ENCODE peak calls at places on chromosome 13, in eight cellular contexts. One of them, this sample, is unnamed.

GRCh38 chr13:110520431-110521295 is 40.9 kb downstream of the RAB20 start:
- DNase-seq in Panc1: no peak
- DNase-seq in H1: no peak
- DNase-seq in GM12891: no peak
- DNase-seq in vagina: peak
- DNase-seq in HepG2: no peak
- DNase-seq in GM12892: no peak
- DNase-seq in transverse colon: peak
- DNase-seq in this sample: no peak

GRCh38 chr13:73171926-73172325 is 113.1 kb downstream of the KLF5 start:
- DNase-seq in H1: no peak
- DNase-seq in Panc1: no peak
- DNase-seq in vagina: no peak
- DNase-seq in HepG2: no peak
- DNase-seq in GM12891: no peak
- DNase-seq in transverse colon: no peak
- DNase-seq in GM12892: no peak
- DNase-seq in this sample: no peak

GRCh38 chr13:74134226-74134776 is at the start of gene KLF12:
- DNase-seq in H1: peak
- DNase-seq in GM12891: peak
- DNase-seq in HepG2: peak
- DNase-seq in vagina: no peak
- DNase-seq in transverse colon: peak
- DNase-seq in Panc1: no peak
- DNase-seq in GM12892: peak
- DNase-seq in this sample: peak

GRCh38 chr13:34750078-34750703 is 191.9 kb upstream of the NBEA start:
- DNase-seq in H1: no peak
- DNase-seq in transverse colon: peak
- DNase-seq in GM12892: no peak
- DNase-seq in HepG2: no peak
- DNase-seq in GM12891: no peak
- DNase-seq in Panc1: no peak
- DNase-seq in vagina: no peak
- DNase-seq in this sample: no peak

GRCh38 chr13:73708393-73708985 is 425.7 kb downstream of the KLF12 start:
- DNase-seq in vagina: no peak
- DNase-seq in HepG2: peak
- DNase-seq in GM12891: peak
- DNase-seq in GM12892: no peak
- DNase-seq in Panc1: peak
- DNase-seq in H1: no peak
- DNase-seq in transverse colon: peak
- DNase-seq in this sample: peak

GRCh38 chr13:111555906-111556305 is 235.5 kb downstream of the TEX29 start:
- DNase-seq in H1: no peak
- DNase-seq in HepG2: no peak
- DNase-seq in vagina: no peak
- DNase-seq in transverse colon: no peak
- DNase-seq in GM12891: no peak
- DNase-seq in Panc1: no peak
- DNase-seq in GM12892: no peak
- DNase-seq in this sample: no peak

GRCh38 chr13:97928306-97928705 is 25.2 kb upstream of the IPO5 start:
- DNase-seq in transverse colon: no peak
- DNase-seq in Panc1: no peak
- DNase-seq in GM12891: no peak
- DNase-seq in GM12892: no peak
- DNase-seq in H1: no peak
- DNase-seq in HepG2: no peak
- DNase-seq in vagina: no peak
- DNase-seq in this sample: no peak

GRCh38 chr13:38180100-38180499 is 169.6 kb upstream of the UFM1 start:
- DNase-seq in H1: no peak
- DNase-seq in transverse colon: no peak
- DNase-seq in GM12891: no peak
- DNase-seq in HepG2: no peak
- DNase-seq in Panc1: no peak
- DNase-seq in vagina: no peak
- DNase-seq in GM12892: no peak
- DNase-seq in this sample: no peak

GRCh38 chr13:39350461-39350881 is 252.5 kb downstream of the LHFPL6 start:
- DNase-seq in vagina: no peak
- DNase-seq in GM12891: no peak
- DNase-seq in HepG2: no peak
- DNase-seq in transverse colon: no peak
- DNase-seq in H1: no peak
- DNase-seq in GM12892: no peak
- DNase-seq in Panc1: no peak
- DNase-seq in this sample: no peak

GRCh38 chr13:41408061-41408460 is 49.3 kb upstream of the RGCC start:
- DNase-seq in vagina: no peak
- DNase-seq in GM12891: no peak
- DNase-seq in GM12892: no peak
- DNase-seq in transverse colon: no peak
- DNase-seq in Panc1: no peak
- DNase-seq in HepG2: no peak
- DNase-seq in H1: no peak
- DNase-seq in this sample: no peak

GRCh38 chr13:110965038-110965754 is 50.3 kb upstream of the ANKRD10 start:
- DNase-seq in GM12891: no peak
- DNase-seq in transverse colon: no peak
- DNase-seq in HepG2: peak
- DNase-seq in Panc1: peak
- DNase-seq in vagina: peak
- DNase-seq in GM12892: no peak
- DNase-seq in H1: no peak
- DNase-seq in this sample: no peak

GRCh38 chr13:98576215-98576945 is 527 bp downstream of the STK24 start:
- DNase-seq in GM12891: peak
- DNase-seq in H1: no peak
- DNase-seq in HepG2: no peak
- DNase-seq in Panc1: no peak
- DNase-seq in vagina: no peak
- DNase-seq in transverse colon: peak
- DNase-seq in GM12892: no peak
- DNase-seq in this sample: peak

GRCh38 chr13:62551588-62551987 is 1135.9 kb upstream of the PCDH20 start:
- DNase-seq in H1: no peak
- DNase-seq in vagina: no peak
- DNase-seq in GM12892: no peak
- DNase-seq in GM12891: no peak
- DNase-seq in HepG2: no peak
- DNase-seq in Panc1: no peak
- DNase-seq in transverse colon: no peak
- DNase-seq in this sample: no peak

GRCh38 chr13:98599502-98600328 is 22.8 kb upstream of the STK24 start:
- DNase-seq in vagina: no peak
- DNase-seq in HepG2: peak
- DNase-seq in H1: no peak
- DNase-seq in GM12892: no peak
- DNase-seq in transverse colon: no peak
- DNase-seq in Panc1: no peak
- DNase-seq in GM12891: no peak
- DNase-seq in this sample: no peak

GRCh38 chr13:79245937-79246574 is 160.0 kb downstream of the RBM26 start:
- DNase-seq in HepG2: no peak
- DNase-seq in GM12891: no peak
- DNase-seq in GM12892: no peak
- DNase-seq in transverse colon: no peak
- DNase-seq in H1: no peak
- DNase-seq in vagina: no peak
- DNase-seq in Panc1: no peak
- DNase-seq in this sample: no peak

GRCh38 chr13:79405501-79405830 is 589 bp downstream of the RBM26 start:
- DNase-seq in HepG2: no peak
- DNase-seq in transverse colon: no peak
- DNase-seq in GM12892: no peak
- DNase-seq in GM12891: no peak
- DNase-seq in Panc1: no peak
- DNase-seq in vagina: no peak
- DNase-seq in H1: no peak
- DNase-seq in this sample: no peak

GRCh38 chr13:49635599-49636433 is 7.5 kb downstream of the ARL11 start:
- DNase-seq in HepG2: peak
- DNase-seq in H1: peak
- DNase-seq in vagina: no peak
- DNase-seq in GM12891: no peak
- DNase-seq in transverse colon: no peak
- DNase-seq in Panc1: no peak
- DNase-seq in GM12892: no peak
- DNase-seq in this sample: no peak

GRCh38 chr13:50131998-50132936 is 117.0 kb downstream of the KCNRG start:
- DNase-seq in vagina: no peak
- DNase-seq in HepG2: no peak
- DNase-seq in H1: no peak
- DNase-seq in GM12892: no peak
- DNase-seq in transverse colon: no peak
- DNase-seq in GM12891: no peak
- DNase-seq in Panc1: no peak
- DNase-seq in this sample: no peak

GRCh38 chr13:102172406-102172805 is 229.4 kb downstream of the FGF14 start:
- DNase-seq in transverse colon: no peak
- DNase-seq in Panc1: no peak
- DNase-seq in vagina: no peak
- DNase-seq in GM12891: no peak
- DNase-seq in HepG2: no peak
- DNase-seq in H1: no peak
- DNase-seq in GM12892: no peak
- DNase-seq in this sample: no peak

GRCh38 chr13:82749551-82749950 is 1132.7 kb downstream of the SLITRK1 start:
- DNase-seq in transverse colon: no peak
- DNase-seq in HepG2: no peak
- DNase-seq in GM12891: no peak
- DNase-seq in vagina: no peak
- DNase-seq in Panc1: no peak
- DNase-seq in GM12892: no peak
- DNase-seq in H1: no peak
- DNase-seq in this sample: no peak

GRCh38 chr13:86142080-86142479 is 342.9 kb upstream of the SLITRK6 start:
- DNase-seq in H1: no peak
- DNase-seq in GM12892: no peak
- DNase-seq in GM12891: no peak
- DNase-seq in Panc1: no peak
- DNase-seq in HepG2: no peak
- DNase-seq in transverse colon: no peak
- DNase-seq in vagina: no peak
- DNase-seq in this sample: no peak
- TF ChIP-seq POLR2AphosphoS5 in H1: no peak
- TF ChIP-seq POLR2AphosphoS5 in GM12892: no peak
- TF ChIP-seq POLR2AphosphoS5 in GM12891: no peak
- TF ChIP-seq POLR2AphosphoS5 in Panc1: no peak
- TF ChIP-seq POLR2AphosphoS5 in HepG2: no peak
- TF ChIP-seq POLR2AphosphoS5 in transverse colon: no peak
- TF ChIP-seq POLR2AphosphoS5 in vagina: no peak
- TF ChIP-seq POLR2AphosphoS5 in this sample: no peak

GRCh38 chr13:31374682-31375081 is 174.9 kb downstream of the B3GLCT start:
- DNase-seq in GM12891: no peak
- DNase-seq in transverse colon: no peak
- DNase-seq in vagina: no peak
- DNase-seq in H1: no peak
- DNase-seq in GM12892: no peak
- DNase-seq in Panc1: no peak
- DNase-seq in HepG2: no peak
- DNase-seq in this sample: no peak
- TF ChIP-seq POLR2AphosphoS5 in GM12891: no peak
- TF ChIP-seq POLR2AphosphoS5 in transverse colon: no peak
- TF ChIP-seq POLR2AphosphoS5 in vagina: no peak
- TF ChIP-seq POLR2AphosphoS5 in H1: no peak
- TF ChIP-seq POLR2AphosphoS5 in GM12892: no peak
- TF ChIP-seq POLR2AphosphoS5 in Panc1: no peak
- TF ChIP-seq POLR2AphosphoS5 in HepG2: no peak
- TF ChIP-seq POLR2AphosphoS5 in this sample: no peak

DNA sequence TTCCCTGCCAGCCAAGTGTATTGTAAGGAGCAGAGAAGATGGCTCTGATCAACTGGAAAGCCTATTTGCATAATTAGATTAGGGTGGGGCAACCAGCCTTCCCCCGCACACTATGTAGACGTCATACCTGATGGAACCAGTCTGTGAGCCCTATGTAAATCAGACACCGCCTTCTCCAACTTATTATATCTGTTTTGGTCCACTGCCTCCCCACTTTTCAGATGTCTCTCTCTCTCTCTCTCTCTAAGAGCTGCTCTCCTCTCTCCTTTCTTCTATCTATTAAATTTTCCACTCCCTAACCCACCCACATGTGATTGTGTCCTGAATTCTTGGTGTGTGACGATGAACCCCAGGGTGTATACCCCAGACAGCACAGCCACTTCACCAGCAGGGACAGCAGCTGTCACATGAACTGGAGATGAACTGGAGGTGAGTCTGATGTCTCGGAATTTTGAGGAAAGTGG is 514.4 kb downstream of the IRS2 start:
- DNase-seq in vagina: no peak
- DNase-seq in HepG2: no peak
- DNase-seq in transverse colon: no peak
- DNase-seq in GM12892: no peak
- DNase-seq in H1: no peak
- DNase-seq in Panc1: peak
- DNase-seq in GM12891: no peak
- DNase-seq in this sample: no peak
- TF ChIP-seq POLR2AphosphoS5 in vagina: no peak
- TF ChIP-seq POLR2AphosphoS5 in HepG2: no peak
- TF ChIP-seq POLR2AphosphoS5 in transverse colon: no peak
- TF ChIP-seq POLR2AphosphoS5 in GM12892: no peak
- TF ChIP-seq POLR2AphosphoS5 in H1: no peak
- TF ChIP-seq POLR2AphosphoS5 in Panc1: no peak
- TF ChIP-seq POLR2AphosphoS5 in GM12891: no peak
- TF ChIP-seq POLR2AphosphoS5 in this sample: no peak

GRCh38 chr13:100673376-100673830 is 1.2 kb downstream of the TMTC4 start:
- DNase-seq in GM12892: no peak
- DNase-seq in Panc1: no peak
- DNase-seq in GM12891: no peak
- DNase-seq in vagina: peak
- DNase-seq in HepG2: no peak
- DNase-seq in H1: no peak
- DNase-seq in transverse colon: no peak
- DNase-seq in this sample: no peak

GRCh38 chr13:100675660-100676129 is 1.1 kb upstream of the TMTC4 start:
- DNase-seq in HepG2: no peak
- DNase-seq in vagina: peak
- DNase-seq in Panc1: no peak
- DNase-seq in GM12892: no peak
- DNase-seq in GM12891: no peak
- DNase-seq in H1: no peak
- DNase-seq in transverse colon: no peak
- DNase-seq in this sample: no peak

GRCh38 chr13:100673831-100674362 is 698 bp downstream of the TMTC4 start:
- DNase-seq in H1: no peak
- DNase-seq in vagina: no peak
- DNase-seq in GM12892: peak
- DNase-seq in transverse colon: peak
- DNase-seq in Panc1: no peak
- DNase-seq in GM12891: peak
- DNase-seq in HepG2: peak
- DNase-seq in this sample: peak

GRCh38 chr13:100674363-100674847 is at the start of gene TMTC4:
- DNase-seq in H1: no peak
- DNase-seq in vagina: no peak
- DNase-seq in GM12891: peak
- DNase-seq in GM12892: peak
- DNase-seq in HepG2: peak
- DNase-seq in transverse colon: peak
- DNase-seq in Panc1: no peak
- DNase-seq in this sample: no peak

GRCh38 chr13:100674848-100675659 is 459 bp upstream of the TMTC4 start:
- DNase-seq in Panc1: peak
- DNase-seq in GM12891: peak
- DNase-seq in transverse colon: peak
- DNase-seq in H1: peak
- DNase-seq in vagina: peak
- DNase-seq in HepG2: peak
- DNase-seq in GM12892: peak
- DNase-seq in this sample: peak
- TF ChIP-seq POLR2AphosphoS5 in Panc1: no peak
- TF ChIP-seq POLR2AphosphoS5 in GM12891: no peak
- TF ChIP-seq POLR2AphosphoS5 in transverse colon: peak
- TF ChIP-seq POLR2AphosphoS5 in H1: peak
- TF ChIP-seq POLR2AphosphoS5 in vagina: peak
- TF ChIP-seq POLR2AphosphoS5 in HepG2: peak
- TF ChIP-seq POLR2AphosphoS5 in GM12892: peak
- TF ChIP-seq POLR2AphosphoS5 in this sample: peak